ENCODE peak calls at places on chromosomes 5 and 9, in nine cellular contexts. One of them, this sample, is unnamed.

GRCh38 chr5:92641031-92641962 is 939.7 kb downstream of the NR2F1-AS1 start:
- DNase-seq in HL-60: no peak
- DNase-seq in anterior cingulate cortex: no peak
- DNase-seq in Right ventricle myocardium superior: peak; percentile 36
- DNase-seq in uterus: no peak
- DNase-seq in putamen: no peak
- DNase-seq in ACHN: peak; percentile 50
- DNase-seq in HFF-Myc: peak; percentile 26
- DNase-seq in A549: peak; percentile 6
- DNase-seq in this sample: no peak

GRCh38 chr9:129258124-129258822 is 80.2 kb upstream of the IER5L start:
- DNase-seq in HL-60: peak; percentile 64
- DNase-seq in anterior cingulate cortex: peak; percentile 91
- DNase-seq in Right ventricle myocardium superior: peak; percentile 95
- DNase-seq in uterus: peak; percentile 93
- DNase-seq in putamen: peak; percentile 90
- DNase-seq in ACHN: peak; percentile 75
- DNase-seq in HFF-Myc: peak; percentile 72
- DNase-seq in A549: peak; percentile 98
- DNase-seq in this sample: peak; percentile 96

GRCh38 chr5:127791439-127791838 is 88.2 kb downstream of the CCDC192 start:
- DNase-seq in HL-60: no peak
- DNase-seq in anterior cingulate cortex: no peak
- DNase-seq in Right ventricle myocardium superior: no peak
- DNase-seq in uterus: no peak
- DNase-seq in putamen: no peak
- DNase-seq in ACHN: no peak
- DNase-seq in HFF-Myc: no peak
- DNase-seq in A549: no peak
- DNase-seq in this sample: no peak

GRCh38 chr5:157072508-157072907 is 13.6 kb upstream of the HAVCR1 start:
- DNase-seq in HL-60: no peak
- DNase-seq in anterior cingulate cortex: no peak
- DNase-seq in Right ventricle myocardium superior: no peak
- DNase-seq in uterus: no peak
- DNase-seq in putamen: no peak
- DNase-seq in ACHN: no peak
- DNase-seq in HFF-Myc: no peak
- DNase-seq in A549: no peak
- DNase-seq in this sample: no peak

GRCh38 chr9:121331992-121332685 is 37.9 kb downstream of the STOM start:
- DNase-seq in HL-60: no peak
- DNase-seq in anterior cingulate cortex: no peak
- DNase-seq in Right ventricle myocardium superior: no peak
- DNase-seq in uterus: no peak
- DNase-seq in putamen: no peak
- DNase-seq in ACHN: no peak
- DNase-seq in HFF-Myc: no peak
- DNase-seq in A549: peak; percentile 44
- DNase-seq in this sample: no peak

GRCh38 chr9:27371382-27371781 is 74.4 kb upstream of the EQTN start:
- DNase-seq in HL-60: no peak
- DNase-seq in anterior cingulate cortex: no peak
- DNase-seq in Right ventricle myocardium superior: no peak
- DNase-seq in uterus: no peak
- DNase-seq in putamen: no peak
- DNase-seq in ACHN: peak; percentile 2
- DNase-seq in HFF-Myc: no peak
- DNase-seq in A549: peak; percentile 41
- DNase-seq in this sample: no peak

GRCh38 chr5:76733049-76733417 is 17.1 kb downstream of the F2R start:
- DNase-seq in HL-60: no peak
- DNase-seq in anterior cingulate cortex: no peak
- DNase-seq in Right ventricle myocardium superior: no peak
- DNase-seq in uterus: no peak
- DNase-seq in putamen: no peak
- DNase-seq in ACHN: no peak
- DNase-seq in HFF-Myc: no peak
- DNase-seq in A549: no peak
- DNase-seq in this sample: no peak

GRCh38 chr5:174455301-174455700 is 269.1 kb upstream of the MSX2 start:
- DNase-seq in HL-60: no peak
- DNase-seq in anterior cingulate cortex: no peak
- DNase-seq in Right ventricle myocardium superior: no peak
- DNase-seq in uterus: no peak
- DNase-seq in putamen: no peak
- DNase-seq in ACHN: no peak
- DNase-seq in HFF-Myc: no peak
- DNase-seq in A549: no peak
- DNase-seq in this sample: no peak

GRCh38 chr5:12114075-12114474 is 209.8 kb upstream of the CTNND2 start:
- DNase-seq in HL-60: no peak
- DNase-seq in anterior cingulate cortex: no peak
- DNase-seq in Right ventricle myocardium superior: no peak
- DNase-seq in uterus: no peak
- DNase-seq in putamen: no peak
- DNase-seq in ACHN: no peak
- DNase-seq in HFF-Myc: no peak
- DNase-seq in A549: no peak
- DNase-seq in this sample: no peak

GRCh38 chr9:114743446-114743845 is 61.5 kb upstream of the TEX48 start:
- DNase-seq in HL-60: no peak
- DNase-seq in anterior cingulate cortex: no peak
- DNase-seq in Right ventricle myocardium superior: no peak
- DNase-seq in uterus: no peak
- DNase-seq in putamen: no peak
- DNase-seq in ACHN: no peak
- DNase-seq in HFF-Myc: no peak
- DNase-seq in A549: no peak
- DNase-seq in this sample: no peak

GRCh38 chr5:57863661-57864060 is 381.1 kb upstream of the ACTBL2 start:
- DNase-seq in HL-60: no peak
- DNase-seq in anterior cingulate cortex: no peak
- DNase-seq in Right ventricle myocardium superior: no peak
- DNase-seq in uterus: no peak
- DNase-seq in putamen: no peak
- DNase-seq in ACHN: no peak
- DNase-seq in HFF-Myc: peak; percentile 60
- DNase-seq in A549: no peak
- DNase-seq in this sample: no peak

GRCh38 chr9:128051932-128052734 is 15.0 kb downstream of the NAIF1 start:
- DNase-seq in HL-60: no peak
- DNase-seq in anterior cingulate cortex: no peak
- DNase-seq in Right ventricle myocardium superior: no peak
- DNase-seq in uterus: no peak
- DNase-seq in putamen: no peak
- DNase-seq in ACHN: no peak
- DNase-seq in HFF-Myc: no peak
- DNase-seq in A549: no peak
- DNase-seq in this sample: no peak

GRCh38 chr5:82176115-82176514 is 102.0 kb downstream of the RPS23 start:
- DNase-seq in HL-60: no peak
- DNase-seq in anterior cingulate cortex: no peak
- DNase-seq in Right ventricle myocardium superior: no peak
- DNase-seq in uterus: no peak
- DNase-seq in putamen: no peak
- DNase-seq in ACHN: no peak
- DNase-seq in HFF-Myc: no peak
- DNase-seq in A549: no peak
- DNase-seq in this sample: no peak

GRCh38 chr5:178297751-178298150 is 65.1 kb upstream of the PHYKPL start:
- DNase-seq in HL-60: no peak
- DNase-seq in anterior cingulate cortex: no peak
- DNase-seq in Right ventricle myocardium superior: peak; percentile 20
- DNase-seq in uterus: no peak
- DNase-seq in putamen: no peak
- DNase-seq in ACHN: no peak
- DNase-seq in HFF-Myc: no peak
- DNase-seq in A549: no peak
- DNase-seq in this sample: no peak

GRCh38 chr5:151758141-151758429 is 346 bp downstream of the ATOX1 start:
- DNase-seq in HL-60: peak; percentile 24
- DNase-seq in anterior cingulate cortex: no peak
- DNase-seq in Right ventricle myocardium superior: no peak
- DNase-seq in uterus: no peak
- DNase-seq in putamen: no peak
- DNase-seq in ACHN: no peak
- DNase-seq in HFF-Myc: no peak
- DNase-seq in A549: peak; percentile 38
- DNase-seq in this sample: no peak

GRCh38 chr5:104299998-104300706 is 737.6 kb upstream of the NUDT12 start:
- DNase-seq in HL-60: no peak
- DNase-seq in anterior cingulate cortex: no peak
- DNase-seq in Right ventricle myocardium superior: no peak
- DNase-seq in uterus: no peak
- DNase-seq in putamen: no peak
- DNase-seq in ACHN: no peak
- DNase-seq in HFF-Myc: no peak
- DNase-seq in A549: no peak
- DNase-seq in this sample: no peak

This sample was measured in H1.